ENCODE peak calls at places on chromosomes 5 and 9, in nine cellular contexts. I, Z, E, V, C, J, N, F and O are unnamed samples.

GRCh38 chr5:159752622-159753275 is 163.5 kb upstream of the ADRA1B start:
- DNase-seq in I (no peak), Z (no peak), E (no peak), V (no peak), C (no peak), J (no peak), N (no peak), F (peak; percentile 66), O (no peak)

GRCh38 chr5:10591946-10592345 is 28.1 kb downstream of the ANKRD33B start:
- DNase-seq in I (no peak), Z (no peak), E (no peak), V (no peak), C (no peak), J (no peak), N (no peak), F (no peak), O (no peak)

GRCh38 chr5:160188151-160188967 is 40.9 kb upstream of the FABP6 start:
- DNase-seq in I (no peak), Z (peak; percentile 76), E (peak; percentile 53), V (no peak), C (no peak), J (no peak), N (peak; percentile 44), F (peak; percentile 79), O (no peak)

GRCh38 chr9:136048560-136049411 is 46.3 kb downstream of the NACC2 start:
- DNase-seq in I (no peak), Z (no peak), E (no peak), V (no peak), C (no peak), J (no peak), N (no peak), F (no peak), O (no peak)

GRCh38 chr5:172115541-172115982 is 72.5 kb downstream of the STK10 start:
- DNase-seq in I (no peak), Z (no peak), E (no peak), V (no peak), C (peak; percentile 39), J (no peak), N (no peak), F (no peak), O (no peak)

GRCh38 chr5:157390179-157390923 is 69.7 kb upstream of the NIPAL4 start:
- DNase-seq in I (peak; percentile 75), Z (no peak), E (no peak), V (no peak), C (no peak), J (no peak), N (peak; percentile 13), F (peak; percentile 47), O (peak; percentile 15)

GRCh38 chr5:116011046-116011445 is 21.2 kb upstream of the ARL14EPL start:
- DNase-seq in I (no peak), Z (no peak), E (no peak), V (no peak), C (no peak), J (no peak), N (no peak), F (peak; percentile 64), O (no peak)

GRCh38 chr9:118992813-118993747 is 376.2 kb downstream of the BRINP1 start:
- DNase-seq in I (no peak), Z (peak; percentile 54), E (no peak), V (no peak), C (no peak), J (no peak), N (no peak), F (no peak), O (no peak)

GRCh38 chr5:40716000-40716399 is 36.3 kb downstream of the PTGER4 start:
- DNase-seq in I (no peak), Z (no peak), E (no peak), V (no peak), C (no peak), J (no peak), N (no peak), F (peak; percentile 9), O (no peak)